ENCODE peak calls at places on chromosomes 6 and 20, in six cellular contexts. T is keratinocyte, M is heart left ventricle, R is tibial artery, Q is esophagus squamous epithelium, Y is RWPE2. D is an unnamed sample.

GRCh38 chr20:2599265-2600060 is 53.0 kb upstream of the NOP56 start:
- DNase-seq in T (no peak), M (no peak), R (no peak), Q (no peak), Y (no peak), D (no peak)

GRCh38 chr6:42264852-42265390 is 47.3 kb upstream of the MRPS10 start:
- DNase-seq in T (no peak), M (no peak), R (no peak), Q (no peak), Y (no peak), D (no peak)

GRCh38 chr6:41080623-41081022 is 7.8 kb downstream of the NFYA start:
- DNase-seq in T (no peak), M (no peak), R (no peak), Q (no peak), Y (no peak), D (no peak)

GRCh38 chr6:111361648-111362047 is 121.4 kb downstream of the REV3L start:
- DNase-seq in T (no peak), M (no peak), R (peak; percentile 35), Q (no peak), Y (no peak), D (no peak)

GRCh38 chr6:154847318-154847717 is 114.1 kb downstream of the SCAF8 start:
- DNase-seq in T (no peak), M (no peak), R (no peak), Q (no peak), Y (no peak), D (no peak)

GRCh38 chr6:40166963-40167362 is 232.7 kb upstream of the MOCS1 start:
- DNase-seq in T (no peak), M (no peak), R (no peak), Q (no peak), Y (no peak), D (no peak)

GRCh38 chr6:70184723-70185122 is 118.2 kb downstream of the COL9A1 start:
- DNase-seq in T (no peak), M (no peak), R (no peak), Q (no peak), Y (no peak), D (no peak)

GRCh38 chr6:3825851-3826581 is 23.2 kb upstream of the FAM50B start:
- DNase-seq in T (peak; percentile 79), M (peak; percentile 94), R (peak; percentile 92), Q (no peak), Y (peak; percentile 94), D (peak; percentile 79)

GRCh38 chr20:17835941-17836861 is 132.4 kb downstream of the SNX5 start:
- DNase-seq in T (no peak), M (peak; percentile 92), R (peak; percentile 74), Q (no peak), Y (no peak), D (peak; percentile 34)

GRCh38 chr6:53615633-53616449 is 49.7 kb downstream of the KLHL31 start:
- DNase-seq in T (peak; percentile 85), M (no peak), R (no peak), Q (no peak), Y (peak; percentile 68), D (no peak)

GRCh38 chr6:165701005-165701404 is 38.0 kb upstream of the PDE10A start:
- DNase-seq in T (no peak), M (peak; percentile 63), R (no peak), Q (no peak), Y (no peak), D (no peak)

GRCh38 chr20:25545171-25545570 is 40.2 kb downstream of the NINL start:
- DNase-seq in T (no peak), M (no peak), R (no peak), Q (no peak), Y (no peak), D (no peak)

GRCh38 chr6:162621246-162621645 is 106.3 kb downstream of the PRKN start:
- DNase-seq in T (no peak), M (peak; percentile 31), R (no peak), Q (no peak), Y (no peak), D (no peak)

GRCh38 chr6:117907600-117908245 is 659 bp downstream of the SLC35F1 start:
- DNase-seq in T (no peak), M (no peak), R (no peak), Q (no peak), Y (no peak), D (no peak)

GRCh38 chr20:37395921-37396519 is 50.1 kb downstream of the SRC start:
- DNase-seq in T (no peak), M (peak; percentile 71), R (no peak), Q (no peak), Y (peak; percentile 85), D (no peak)

GRCh38 chr6:68723128-68723527 is 88.0 kb downstream of the ADGRB3 start:
- DNase-seq in T (no peak), M (no peak), R (no peak), Q (no peak), Y (no peak), D (no peak)

GRCh38 chr6:13294499-13295069 is 33.8 kb downstream of the TBC1D7 start:
- DNase-seq in T (no peak), M (no peak), R (no peak), Q (no peak), Y (no peak), D (no peak)

GRCh38 chr20:44051661-44052000 is 135.4 kb downstream of the JPH2 start:
- DNase-seq in T (no peak), M (no peak), R (no peak), Q (no peak), Y (peak; percentile 70), D (no peak)

GRCh38 chr6:125153541-125154183 is at the start of gene TPD52L1:
- DNase-seq in T (no peak), M (peak; percentile 87), R (peak; percentile 73), Q (no peak), Y (peak; percentile 76), D (peak; percentile 36)

GRCh38 chr6:22108199-22108598 is 188.6 kb downstream of the PRL start:
- DNase-seq in T (no peak), M (peak; percentile 51), R (no peak), Q (no peak), Y (no peak), D (no peak)

GRCh38 chr20:50877232-50877631 is 54.0 kb downstream of the ADNP start:
- DNase-seq in T (no peak), M (no peak), R (no peak), Q (no peak), Y (no peak), D (no peak)

GRCh38 chr6:127420558-127420957 is 38.6 kb downstream of the KIAA0408 start:
- DNase-seq in T (peak; percentile 66), M (peak; percentile 68), R (peak; percentile 67), Q (peak; percentile 27), Y (no peak), D (peak; percentile 46)

GRCh38 chr6:4155848-4156466 is 20.6 kb upstream of the ECI2 start:
- DNase-seq in T (peak; percentile 59), M (peak; percentile 76), R (peak; percentile 82), Q (no peak), Y (peak; percentile 77), D (peak; percentile 62)

GRCh38 chr6:128527375-128527774 is 7.0 kb upstream of the PTPRK start:
- DNase-seq in T (no peak), M (no peak), R (no peak), Q (no peak), Y (no peak), D (no peak)

GRCh38 chr6:85390105-85390728 is 59.7 kb upstream of the NT5E start:
- DNase-seq in T (no peak), M (no peak), R (no peak), Q (no peak), Y (no peak), D (no peak)

GRCh38 chr6:13357551-13358075 is 29.3 kb upstream of the TBC1D7 start:
- DNase-seq in T (no peak), M (no peak), R (no peak), Q (no peak), Y (no peak), D (no peak)

GRCh38 chr6:114176726-114177125 is 166.1 kb downstream of the HS3ST5 start:
- DNase-seq in T (no peak), M (no peak), R (no peak), Q (no peak), Y (no peak), D (no peak)

DNA sequence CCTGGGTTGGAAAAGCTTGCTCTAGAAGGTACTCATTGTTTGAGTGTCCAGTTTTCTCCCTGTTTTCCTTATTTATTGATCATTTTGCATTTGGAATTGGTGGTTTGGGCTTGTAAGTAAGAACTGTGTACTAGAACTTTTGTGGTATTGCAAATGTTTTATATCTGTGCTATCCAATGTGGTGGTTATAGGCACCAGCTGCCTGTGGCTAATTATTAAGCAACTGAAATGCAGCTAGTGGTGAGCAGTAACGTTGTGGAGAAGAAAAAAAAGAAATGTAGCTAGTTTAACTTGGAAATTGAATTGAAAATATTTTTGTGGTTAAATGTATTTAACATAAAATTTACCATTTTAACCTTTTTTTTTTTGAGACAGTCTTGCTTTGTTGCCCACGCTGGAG is 50.7 kb upstream of the MAPK13 start:
- DNase-seq in T (no peak), M (no peak), R (no peak), Q (no peak), Y (no peak), D (no peak)
- H3K36me3 ChIP-seq in T (peaks cover 15% of the 10 kb centered on the region), M (peaks cover 93% of the 10 kb centered on the region), R (peaks cover 76% of the 10 kb centered on the region), Q (peaks cover 22% of the 10 kb centered on the region), Y (peaks cover 91% of the 10 kb centered on the region), D (peaks cover 45% of the 10 kb centered on the region)

GRCh38 chr6:143592335-143592734 is 80.8 kb upstream of the FUCA2 start:
- DNase-seq in T (no peak), M (no peak), R (no peak), Q (no peak), Y (no peak), D (no peak)
- TF ChIP-seq CTCF in T (peak; percentile 49), M (no peak), R (no peak), Q (no peak), Y (peak; percentile 31), D (no peak)

DNA sequence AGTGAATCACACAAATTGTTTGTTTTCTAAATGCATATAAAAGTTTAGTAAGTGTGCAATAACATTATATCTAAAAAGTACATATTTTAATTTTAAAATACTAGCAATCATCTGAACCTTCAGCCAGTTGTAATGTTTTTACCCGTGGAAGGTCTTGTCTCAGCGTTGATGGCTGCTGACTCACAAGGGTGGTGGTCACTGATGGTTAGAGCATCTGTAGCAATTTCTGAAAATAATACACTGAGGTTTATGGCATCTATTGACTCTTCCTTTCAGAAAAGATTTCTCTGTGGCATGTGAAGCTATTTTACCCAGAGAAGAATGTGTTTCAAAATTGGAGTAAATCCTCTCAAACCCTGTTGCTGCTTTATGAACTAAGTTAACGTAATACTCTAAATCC is 111.2 kb upstream of the FKBP1C start:
- DNase-seq in T (no peak), M (no peak), R (no peak), Q (no peak), Y (no peak), D (no peak)
- H3K4me1 ChIP-seq in T (no peaks in the 10 kb centered on the region), M (no peaks in the 10 kb centered on the region), R (no peaks in the 10 kb centered on the region), Q (no peaks in the 10 kb centered on the region), Y (no peaks in the 10 kb centered on the region), D (no peaks in the 10 kb centered on the region)

GRCh38 chr6:31533455-31533841 is 4.7 kb downstream of the MCCD1 start:
- DNase-seq in T (no peak), M (no peak), R (no peak), Q (no peak), Y (no peak), D (no peak)

GRCh38 chr6:31535538-31536324 is 6.1 kb downstream of the DDX39B start:
- DNase-seq in T (no peak), M (no peak), R (no peak), Q (no peak), Y (no peak), D (no peak)

GRCh38 chr6:31534521-31535040 is 5.8 kb downstream of the MCCD1 start:
- DNase-seq in T (no peak), M (no peak), R (no peak), Q (no peak), Y (no peak), D (no peak)

GRCh38 chr6:31532644-31533454 is 4.1 kb downstream of the MCCD1 start:
- DNase-seq in T (no peak), M (no peak), R (no peak), Q (no peak), Y (no peak), D (no peak)

GRCh38 chr6:31534011-31534410 is 5.2 kb downstream of the MCCD1 start:
- DNase-seq in T (no peak), M (no peak), R (no peak), Q (no peak), Y (no peak), D (no peak)
- H3K36me3 ChIP-seq in T (peaks cover 64% of the 10 kb centered on the region), M (peaks cover 97% of the 10 kb centered on the region), R (peaks cover 74% of the 10 kb centered on the region), Q (peaks cover 51% of the 10 kb centered on the region), Y (peaks cover 90% of the 10 kb centered on the region), D (peaks cover 73% of the 10 kb centered on the region)

D was measured in thoracic aorta.